ENCODE peak calls at places on chromosomes 6 and 20, in five cellular contexts. One of them, this sample, is unnamed.

GRCh38 chr20:45873409-45874116 is 7.5 kb upstream of the ZSWIM1 start:
- DNase-seq in progenitor cell of endocrine pancreas: no peak
- DNase-seq in activated T-cell treated with anti-CD3 and anti-CD28 coated beads, Interleukin-2, amount 50 U/mL, for 48 hours: no peak
- DNase-seq in glomerular endothelial cell: no peak
- DNase-seq in NCI-H226: no peak
- DNase-seq in this sample: no peak

GRCh38 chr6:160010067-160010466 is 41.2 kb downstream of the IGF2R start:
- DNase-seq in progenitor cell of endocrine pancreas: no peak
- DNase-seq in activated T-cell treated with anti-CD3 and anti-CD28 coated beads, Interleukin-2, amount 50 U/mL, for 48 hours: no peak
- DNase-seq in glomerular endothelial cell: no peak
- DNase-seq in NCI-H226: no peak
- DNase-seq in this sample: no peak

GRCh38 chr6:56420296-56420695 is 172.9 kb upstream of the COL21A1 start:
- DNase-seq in progenitor cell of endocrine pancreas: no peak
- DNase-seq in activated T-cell treated with anti-CD3 and anti-CD28 coated beads, Interleukin-2, amount 50 U/mL, for 48 hours: no peak
- DNase-seq in glomerular endothelial cell: no peak
- DNase-seq in NCI-H226: no peak
- DNase-seq in this sample: no peak

GRCh38 chr20:10090588-10091166 is 55.9 kb downstream of the ANKEF1 start:
- DNase-seq in progenitor cell of endocrine pancreas: no peak
- DNase-seq in activated T-cell treated with anti-CD3 and anti-CD28 coated beads, Interleukin-2, amount 50 U/mL, for 48 hours: peak
- DNase-seq in glomerular endothelial cell: no peak
- DNase-seq in NCI-H226: no peak
- DNase-seq in this sample: no peak

GRCh38 chr6:134010400-134010799 is 42.0 kb downstream of the SLC2A12 start:
- DNase-seq in progenitor cell of endocrine pancreas: no peak
- DNase-seq in activated T-cell treated with anti-CD3 and anti-CD28 coated beads, Interleukin-2, amount 50 U/mL, for 48 hours: no peak
- DNase-seq in glomerular endothelial cell: no peak
- DNase-seq in NCI-H226: no peak
- DNase-seq in this sample: no peak

GRCh38 chr6:52566853-52567279 is 10.0 kb downstream of the TRAM2 start:
- DNase-seq in progenitor cell of endocrine pancreas: no peak
- DNase-seq in activated T-cell treated with anti-CD3 and anti-CD28 coated beads, Interleukin-2, amount 50 U/mL, for 48 hours: no peak
- DNase-seq in glomerular endothelial cell: no peak
- DNase-seq in NCI-H226: peak
- DNase-seq in this sample: no peak

GRCh38 chr20:23446505-23446904 is 6.2 kb downstream of the CST11 start:
- DNase-seq in progenitor cell of endocrine pancreas: peak
- DNase-seq in activated T-cell treated with anti-CD3 and anti-CD28 coated beads, Interleukin-2, amount 50 U/mL, for 48 hours: peak
- DNase-seq in glomerular endothelial cell: peak
- DNase-seq in NCI-H226: no peak
- DNase-seq in this sample: peak

GRCh38 chr6:112362827-112363565 is 15.9 kb downstream of the RFPL4B start:
- DNase-seq in progenitor cell of endocrine pancreas: no peak
- DNase-seq in activated T-cell treated with anti-CD3 and anti-CD28 coated beads, Interleukin-2, amount 50 U/mL, for 48 hours: no peak
- DNase-seq in glomerular endothelial cell: no peak
- DNase-seq in NCI-H226: peak
- DNase-seq in this sample: no peak

GRCh38 chr6:18978330-18979128 is 591.4 kb downstream of the RNF144B start:
- DNase-seq in progenitor cell of endocrine pancreas: no peak
- DNase-seq in activated T-cell treated with anti-CD3 and anti-CD28 coated beads, Interleukin-2, amount 50 U/mL, for 48 hours: no peak
- DNase-seq in glomerular endothelial cell: no peak
- DNase-seq in NCI-H226: peak
- DNase-seq in this sample: no peak

GRCh38 chr20:19070681-19071441 is 141.6 kb upstream of the SLC24A3 start:
- DNase-seq in progenitor cell of endocrine pancreas: no peak
- DNase-seq in activated T-cell treated with anti-CD3 and anti-CD28 coated beads, Interleukin-2, amount 50 U/mL, for 48 hours: no peak
- DNase-seq in glomerular endothelial cell: no peak
- DNase-seq in NCI-H226: no peak
- DNase-seq in this sample: no peak

GRCh38 chr6:131135244-131136020 is at the start of gene AKAP7:
- DNase-seq in progenitor cell of endocrine pancreas: peak
- DNase-seq in activated T-cell treated with anti-CD3 and anti-CD28 coated beads, Interleukin-2, amount 50 U/mL, for 48 hours: peak
- DNase-seq in glomerular endothelial cell: no peak
- DNase-seq in NCI-H226: peak
- DNase-seq in this sample: peak

GRCh38 chr6:43990275-43990626 is 137.0 kb downstream of the MRPL14 start:
- DNase-seq in progenitor cell of endocrine pancreas: no peak
- DNase-seq in activated T-cell treated with anti-CD3 and anti-CD28 coated beads, Interleukin-2, amount 50 U/mL, for 48 hours: no peak
- DNase-seq in glomerular endothelial cell: no peak
- DNase-seq in NCI-H226: no peak
- DNase-seq in this sample: no peak

GRCh38 chr20:35561268-35561667 is 19.4 kb downstream of the ERGIC3 start:
- DNase-seq in progenitor cell of endocrine pancreas: no peak
- DNase-seq in activated T-cell treated with anti-CD3 and anti-CD28 coated beads, Interleukin-2, amount 50 U/mL, for 48 hours: peak
- DNase-seq in glomerular endothelial cell: no peak
- DNase-seq in NCI-H226: no peak
- DNase-seq in this sample: peak

GRCh38 chr6:104161960-104162669 is 697.6 kb downstream of the HACE1 start:
- DNase-seq in progenitor cell of endocrine pancreas: no peak
- DNase-seq in activated T-cell treated with anti-CD3 and anti-CD28 coated beads, Interleukin-2, amount 50 U/mL, for 48 hours: no peak
- DNase-seq in glomerular endothelial cell: no peak
- DNase-seq in NCI-H226: peak
- DNase-seq in this sample: no peak

GRCh38 chr6:112475083-112475482 is 128.0 kb downstream of the RFPL4B start:
- DNase-seq in progenitor cell of endocrine pancreas: no peak
- DNase-seq in activated T-cell treated with anti-CD3 and anti-CD28 coated beads, Interleukin-2, amount 50 U/mL, for 48 hours: no peak
- DNase-seq in glomerular endothelial cell: no peak
- DNase-seq in NCI-H226: no peak
- DNase-seq in this sample: no peak

GRCh38 chr6:884570-884969 is 191.6 kb upstream of the EXOC2 start:
- DNase-seq in progenitor cell of endocrine pancreas: no peak
- DNase-seq in activated T-cell treated with anti-CD3 and anti-CD28 coated beads, Interleukin-2, amount 50 U/mL, for 48 hours: no peak
- DNase-seq in glomerular endothelial cell: no peak
- DNase-seq in NCI-H226: no peak
- DNase-seq in this sample: no peak

GRCh38 chr6:38404355-38404754 is 235.4 kb downstream of the BTBD9 start:
- DNase-seq in progenitor cell of endocrine pancreas: no peak
- DNase-seq in activated T-cell treated with anti-CD3 and anti-CD28 coated beads, Interleukin-2, amount 50 U/mL, for 48 hours: no peak
- DNase-seq in glomerular endothelial cell: no peak
- DNase-seq in NCI-H226: no peak
- DNase-seq in this sample: no peak

GRCh38 chr20:58585753-58586540 is 65.1 kb upstream of the STX16 start:
- DNase-seq in progenitor cell of endocrine pancreas: no peak
- DNase-seq in activated T-cell treated with anti-CD3 and anti-CD28 coated beads, Interleukin-2, amount 50 U/mL, for 48 hours: no peak
- DNase-seq in glomerular endothelial cell: no peak
- DNase-seq in NCI-H226: no peak
- DNase-seq in this sample: no peak

GRCh38 chr20:4136078-4136966 is 121.0 kb upstream of the RNF24 start:
- DNase-seq in progenitor cell of endocrine pancreas: no peak
- DNase-seq in activated T-cell treated with anti-CD3 and anti-CD28 coated beads, Interleukin-2, amount 50 U/mL, for 48 hours: no peak
- DNase-seq in glomerular endothelial cell: no peak
- DNase-seq in NCI-H226: peak
- DNase-seq in this sample: no peak

GRCh38 chr6:161274488-161274858 is 612 bp upstream of the AGPAT4 start:
- DNase-seq in progenitor cell of endocrine pancreas: no peak
- DNase-seq in activated T-cell treated with anti-CD3 and anti-CD28 coated beads, Interleukin-2, amount 50 U/mL, for 48 hours: no peak
- DNase-seq in glomerular endothelial cell: no peak
- DNase-seq in NCI-H226: no peak
- DNase-seq in this sample: no peak

GRCh38 chr6:64691069-64691468 is 1016.0 kb downstream of the EYS start:
- DNase-seq in progenitor cell of endocrine pancreas: no peak
- DNase-seq in activated T-cell treated with anti-CD3 and anti-CD28 coated beads, Interleukin-2, amount 50 U/mL, for 48 hours: no peak
- DNase-seq in glomerular endothelial cell: no peak
- DNase-seq in NCI-H226: peak
- DNase-seq in this sample: no peak

GRCh38 chr20:40511478-40511877 is 177.6 kb downstream of the MAFB start:
- DNase-seq in progenitor cell of endocrine pancreas: no peak
- DNase-seq in activated T-cell treated with anti-CD3 and anti-CD28 coated beads, Interleukin-2, amount 50 U/mL, for 48 hours: no peak
- DNase-seq in glomerular endothelial cell: no peak
- DNase-seq in NCI-H226: no peak
- DNase-seq in this sample: no peak

GRCh38 chr6:30206799-30207618 is 6.2 kb downstream of the TRIM26 start:
- DNase-seq in progenitor cell of endocrine pancreas: no peak
- DNase-seq in activated T-cell treated with anti-CD3 and anti-CD28 coated beads, Interleukin-2, amount 50 U/mL, for 48 hours: no peak
- DNase-seq in glomerular endothelial cell: no peak
- DNase-seq in NCI-H226: peak
- DNase-seq in this sample: no peak

GRCh38 chr20:64246616-64247311 is 8.8 kb upstream of the PCMTD2 start:
- DNase-seq in progenitor cell of endocrine pancreas: no peak
- DNase-seq in activated T-cell treated with anti-CD3 and anti-CD28 coated beads, Interleukin-2, amount 50 U/mL, for 48 hours: no peak
- DNase-seq in glomerular endothelial cell: no peak
- DNase-seq in NCI-H226: no peak
- DNase-seq in this sample: no peak

GRCh38 chr6:15551798-15552197 is 111.0 kb downstream of the DTNBP1 start:
- DNase-seq in progenitor cell of endocrine pancreas: no peak
- DNase-seq in activated T-cell treated with anti-CD3 and anti-CD28 coated beads, Interleukin-2, amount 50 U/mL, for 48 hours: no peak
- DNase-seq in glomerular endothelial cell: peak
- DNase-seq in NCI-H226: no peak
- DNase-seq in this sample: no peak

GRCh38 chr6:26554669-26555504 is 16.7 kb downstream of the HMGN4 start:
- DNase-seq in progenitor cell of endocrine pancreas: no peak
- DNase-seq in activated T-cell treated with anti-CD3 and anti-CD28 coated beads, Interleukin-2, amount 50 U/mL, for 48 hours: peak
- DNase-seq in glomerular endothelial cell: no peak
- DNase-seq in NCI-H226: peak
- DNase-seq in this sample: no peak

GRCh38 chr6:15887491-15888461 is 224.9 kb upstream of the DTNBP1 start:
- DNase-seq in progenitor cell of endocrine pancreas: no peak
- DNase-seq in activated T-cell treated with anti-CD3 and anti-CD28 coated beads, Interleukin-2, amount 50 U/mL, for 48 hours: no peak
- DNase-seq in glomerular endothelial cell: no peak
- DNase-seq in NCI-H226: no peak
- DNase-seq in this sample: no peak

This sample was measured in H1.